ENCODE peak calls at places on chromosomes 13 and 19, in five cellular contexts. L is psoas muscle, Q is epithelial cell of esophagus, P is HCT116, Y is hepatocyte. B is an unnamed sample.

GRCh38 chr13:97768134-97768533 is 185.3 kb upstream of the IPO5 start:
- DNase-seq in Q (peak), Y (no peak), P (no peak), L (no peak), B (no peak)

GRCh38 chr19:1101337-1101698 is 2.5 kb upstream of the GPX4 start:
- DNase-seq in P (no peak), L (peak), Y (no peak), Q (no peak), B (no peak)

GRCh38 chr19:15294591-15294990 is 37.7 kb downstream of the BRD4 start:
- DNase-seq in Q (no peak), L (no peak), Y (no peak), P (no peak), B (no peak)

GRCh38 chr13:99320693-99321481 is 13.7 kb upstream of the GPR183 start:
- DNase-seq in L (no peak), Y (no peak), P (peak), Q (peak), B (no peak)

GRCh38 chr19:42542791-42543190 is 14.5 kb upstream of the CEACAM1 start:
- DNase-seq in L (no peak), P (no peak), Q (no peak), Y (no peak), B (no peak)

GRCh38 chr19:55115446-55116065 is 1.9 kb downstream of the PPP1R12C start:
- DNase-seq in P (no peak), L (no peak), Y (peak), Q (no peak), B (no peak)

GRCh38 chr19:33063356-33064116 is 1.2 kb downstream of the RHPN2 start:
- DNase-seq in L (no peak), Y (peak), P (no peak), Q (no peak), B (no peak)

GRCh38 chr13:44816701-44817684 is 172.3 kb downstream of the NUFIP1 start:
- DNase-seq in L (no peak), Y (no peak), Q (peak), P (peak), B (no peak)

GRCh38 chr13:29861694-29862110 is 11.3 kb upstream of the UBL3 start:
- DNase-seq in Q (peak), L (no peak), Y (peak), P (no peak), B (no peak)

GRCh38 chr19:492091-492531 is 4.2 kb upstream of the MADCAM1 start:
- DNase-seq in Y (peak), Q (no peak), L (peak), P (no peak), B (no peak)

GRCh38 chr19:38678891-38679494 is 31.5 kb downstream of the ACTN4 start:
- DNase-seq in L (no peak), P (no peak), Q (no peak), Y (no peak), B (no peak)

DNA sequence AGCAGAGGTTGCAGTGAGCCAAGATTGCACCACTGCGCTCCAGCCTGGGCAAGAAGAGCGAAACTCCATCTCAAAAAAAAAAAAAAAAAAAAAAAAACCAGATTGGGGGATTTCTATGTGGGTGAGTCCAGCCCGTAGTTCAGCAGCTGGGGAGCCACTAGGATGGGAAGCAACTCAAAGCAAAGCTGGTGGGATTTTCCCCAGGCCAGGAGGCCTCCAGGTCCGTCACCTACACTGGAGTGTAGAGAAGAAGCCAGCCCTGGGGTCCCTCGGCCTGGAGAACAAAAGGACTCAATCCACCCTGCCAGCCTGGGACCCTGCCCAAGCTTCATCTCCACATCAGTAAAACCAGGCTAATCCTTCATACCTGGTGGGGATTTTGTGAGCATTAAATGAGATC is 121.3 kb upstream of the CACNA1A start:
- DNase-seq in Y (no peak), Q (no peak), P (no peak), L (no peak), B (no peak)
- H3K4me3 ChIP-seq in Y (no peak), Q (no peak), P (no peak), L (no peak), B (no peak)

GRCh38 chr19:40744554-40745401 is 5.5 kb downstream of the ACTMAP start:
- DNase-seq in Y (peak), P (no peak), Q (no peak), L (no peak), B (no peak)
- TF ChIP-seq CTCF in Y (peak), P (no peak), Q (no peak), L (peak), B (no peak)

DNA sequence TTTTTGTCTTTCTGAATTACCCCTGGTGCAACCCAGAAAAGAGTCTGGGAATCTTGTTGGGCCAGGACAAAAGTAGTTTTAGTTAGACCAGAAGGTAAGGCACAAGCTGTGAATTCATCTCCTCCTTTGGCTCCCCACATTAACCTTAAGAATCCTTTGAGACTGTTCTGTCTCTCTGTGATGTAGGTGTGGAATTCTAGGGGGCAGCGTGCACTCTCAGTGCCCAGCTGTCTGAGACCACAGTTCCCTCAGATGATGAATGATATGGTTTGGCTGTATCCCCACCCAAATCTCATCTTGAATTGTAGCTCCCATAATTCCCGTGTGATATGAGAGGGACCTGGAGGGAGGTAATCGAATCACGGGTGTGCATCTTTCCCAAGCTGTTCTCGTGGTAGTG is 43.9 kb downstream of the ZNF506 start:
- DNase-seq in L (no peak), P (no peak), Y (no peak), Q (no peak), B (no peak)
- H3K4me3 ChIP-seq in L (peak), P (peak), Y (peak), Q (peak), B (no peak)

GRCh38 chr19:46574533-46574932 is 26.6 kb upstream of the CALM3 start:
- DNase-seq in Q (no peak), L (no peak), Y (no peak), P (no peak), B (no peak)

GRCh38 chr19:46573679-46574522 is 27.2 kb upstream of the CALM3 start:
- DNase-seq in P (no peak), Q (no peak), L (no peak), Y (no peak), B (no peak)

GRCh38 chr19:46571495-46571894 is 29.6 kb upstream of the CALM3 start:
- DNase-seq in L (no peak), Q (peak), P (peak), Y (peak), B (no peak)
- TF ChIP-seq CTCF in L (no peak), Q (peak), P (peak), Y (no peak), B (no peak)

GRCh38 chr19:31675187-31675913 is 326.1 kb upstream of the TSHZ3 start:
- DNase-seq in L (no peak), P (no peak), Y (no peak), Q (no peak), B (no peak)

GRCh38 chr19:31678421-31678820 is 329.2 kb upstream of the TSHZ3 start:
- DNase-seq in Y (no peak), P (no peak), L (no peak), Q (no peak), B (no peak)

GRCh38 chr19:31670931-31671330 is 321.7 kb upstream of the TSHZ3 start:
- DNase-seq in Y (no peak), Q (no peak), L (no peak), P (no peak), B (no peak)

GRCh38 chr19:31676271-31677004 is 327.2 kb upstream of the TSHZ3 start:
- DNase-seq in Q (no peak), L (no peak), Y (peak), P (no peak), B (no peak)

DNA sequence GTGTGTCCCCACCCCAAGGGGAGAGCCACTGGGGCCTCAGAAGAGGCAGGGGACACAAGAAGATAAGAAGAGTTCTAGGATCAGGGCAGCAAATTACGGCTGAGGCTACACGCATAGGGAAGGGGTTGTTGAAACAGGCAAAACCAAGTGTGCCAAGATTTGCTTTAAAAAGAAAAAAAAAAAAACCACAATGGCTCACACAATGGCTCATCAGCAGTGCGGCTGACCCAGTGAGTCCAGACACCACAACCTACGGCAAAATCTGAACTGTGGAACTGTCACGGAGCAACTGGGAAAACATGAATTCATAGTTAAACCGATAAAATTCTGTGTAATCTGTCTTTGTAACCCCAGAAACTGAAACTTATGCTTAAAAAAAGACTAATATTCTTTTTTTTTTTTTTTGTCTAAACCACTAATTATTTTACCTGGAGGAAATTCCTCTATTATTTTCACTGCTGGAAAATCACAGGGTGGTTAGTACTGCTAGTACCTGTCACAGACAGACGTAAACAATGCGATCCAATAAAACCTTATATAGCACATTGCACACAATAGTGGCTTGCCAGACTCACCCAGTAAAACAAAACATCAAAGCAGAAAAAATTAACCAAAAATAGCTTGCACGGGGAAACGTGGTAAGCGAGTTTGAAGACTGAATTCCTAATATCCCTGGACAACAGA is 325.4 kb upstream of the TSHZ3 start:
- DNase-seq in Q (no peak), P (no peak), Y (no peak), L (no peak), B (no peak)
- H3K4me3 ChIP-seq in Q (no peak), P (no peak), Y (no peak), L (no peak), B (no peak)

DNA sequence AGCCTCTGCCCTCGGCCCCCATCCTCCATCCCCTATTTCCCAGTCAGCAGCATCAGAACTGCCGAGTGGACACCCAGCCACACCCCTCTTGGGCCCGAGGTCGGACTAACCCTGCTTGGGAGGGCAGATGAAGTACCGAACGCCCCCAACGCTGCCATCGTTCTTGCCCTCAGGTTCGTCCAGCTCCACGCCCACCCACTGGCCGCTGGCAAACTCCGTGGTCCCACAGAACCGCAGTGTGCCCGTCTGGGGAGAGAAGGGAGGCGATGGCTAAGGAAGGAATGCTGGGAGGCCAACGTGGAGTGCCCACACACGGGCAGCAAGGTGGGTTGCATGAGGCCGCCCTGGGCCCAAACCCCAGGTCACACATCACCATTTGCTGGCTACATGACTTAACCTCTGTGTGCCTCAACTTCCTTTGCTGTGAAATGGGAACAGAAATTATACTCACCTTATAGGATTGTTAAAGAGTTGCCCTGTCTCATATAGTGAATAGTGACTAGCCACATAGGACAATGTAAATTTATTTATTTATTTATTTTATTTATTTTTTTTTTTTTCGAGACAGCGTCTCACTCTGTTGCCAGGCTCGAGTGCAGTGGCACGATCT is 5.2 kb upstream of the ALKBH6 start:
- DNase-seq in Y (no peak), Q (no peak), L (no peak), P (no peak), B (no peak)
- TF ChIP-seq CTCF in Y (no peak), Q (no peak), L (no peak), P (no peak), B (no peak)

DNA sequence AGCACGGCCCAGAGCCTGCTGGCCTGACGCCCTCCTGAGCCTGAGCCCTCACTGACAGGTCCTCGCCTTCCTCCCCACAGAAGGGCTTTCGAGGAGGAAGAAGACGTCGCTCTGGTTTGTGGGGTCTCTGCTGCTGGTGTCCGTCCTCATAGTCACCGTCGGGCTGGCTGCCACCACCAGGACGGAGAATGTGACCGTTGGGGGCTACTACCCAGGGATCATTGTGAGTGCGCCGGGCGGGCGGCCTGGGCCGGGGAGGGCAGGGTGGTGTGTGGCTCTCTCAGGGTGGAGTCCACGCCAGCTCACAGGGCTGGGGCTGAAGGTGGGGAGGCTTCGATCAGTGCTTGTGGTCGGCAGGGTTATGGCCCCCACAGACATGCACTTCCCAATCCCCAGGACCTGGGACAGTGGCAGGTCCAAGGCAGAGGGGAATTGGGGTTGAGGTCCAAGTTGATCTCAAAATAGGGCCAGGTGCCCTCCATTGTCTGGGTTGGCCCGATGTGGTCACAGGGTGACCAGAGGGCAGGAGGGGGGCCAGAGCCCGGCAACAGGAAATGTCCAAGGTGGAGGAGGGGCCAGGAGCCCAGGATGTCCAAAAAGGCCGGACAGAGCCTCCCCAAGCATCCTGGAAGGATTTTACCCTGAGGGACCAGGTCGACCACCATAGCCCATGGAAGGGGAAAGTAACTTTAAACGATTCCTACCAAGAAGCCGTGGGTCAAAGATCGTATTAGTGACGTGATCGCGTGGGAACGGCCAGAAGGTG is 7.2 kb downstream of the TMEM255B start:
- DNase-seq in L (no peak), Q (no peak), P (no peak), Y (no peak), B (no peak)
- H3K4me3 ChIP-seq in L (no peak), Q (no peak), P (no peak), Y (no peak), B (no peak)